ENCODE peak calls at places on chromosomes 1 and 21, in six cellular contexts. A, R, V, G, F and J are unnamed samples.
A peak's percentile ranks its signal among the peaks of the same experiment; 100 is the strongest.

GRCh38 chr1:229714964-229715603 is 89.0 kb downstream of the URB2 start:
- DNase-seq in A (peak; percentile 23), R (peak; percentile 32), V (no peak), G (peak; percentile 91), F (no peak), J (no peak)

GRCh38 chr1:215835951-215836350 is 268.8 kb downstream of the KCTD3 start:
- DNase-seq in A (no peak), R (no peak), V (no peak), G (no peak), F (no peak), J (no peak)

GRCh38 chr1:2472561-2473166 is 3.4 kb upstream of the PLCH2 start:
- DNase-seq in A (no peak), R (no peak), V (no peak), G (no peak), F (no peak), J (no peak)

GRCh38 chr1:26772687-26773086 is 15.1 kb upstream of the PIGV start:
- DNase-seq in A (no peak), R (peak; percentile 63), V (no peak), G (no peak), F (no peak), J (no peak)

GRCh38 chr1:205595435-205595834 is 36.4 kb downstream of the ELK4 start:
- DNase-seq in A (no peak), R (no peak), V (no peak), G (no peak), F (no peak), J (no peak)

GRCh38 chr1:66764994-66765578 is 12.8 kb downstream of the DYNLT5 start:
- DNase-seq in A (peak; percentile 75), R (peak; percentile 25), V (no peak), G (peak; percentile 48), F (no peak), J (peak; percentile 48)

GRCh38 chr1:43783671-43784205 is 76.4 kb downstream of the ST3GAL3 start:
- DNase-seq in A (no peak), R (peak; percentile 93), V (no peak), G (no peak), F (no peak), J (no peak)

GRCh38 chr1:67832737-67833594 is at the start of gene GNG12:
- DNase-seq in A (peak; percentile 28), R (peak; percentile 77), V (peak; percentile 82), G (peak; percentile 72), F (peak; percentile 86), J (no peak)

GRCh38 chr1:15215116-15215515 is 31.9 kb upstream of the FHAD1 start:
- DNase-seq in A (no peak), R (no peak), V (no peak), G (no peak), F (peak; percentile 61), J (no peak)

GRCh38 chr1:157240495-157241184 is 102.4 kb upstream of the ETV3 start:
- DNase-seq in A (no peak), R (no peak), V (no peak), G (peak; percentile 83), F (peak; percentile 87), J (no peak)

GRCh38 chr1:14968251-14968812 is 185.2 kb upstream of the TMEM51 start:
- DNase-seq in A (no peak), R (peak; percentile 90), V (no peak), G (no peak), F (no peak), J (no peak)

GRCh38 chr1:245686446-245687030 is 531.8 kb downstream of the KIF26B start:
- DNase-seq in A (no peak), R (no peak), V (peak; percentile 69), G (no peak), F (no peak), J (no peak)

GRCh38 chr1:116987256-116987555 is 14.4 kb upstream of the CD101 start:
- DNase-seq in A (peak; percentile 87), R (no peak), V (peak; percentile 85), G (peak; percentile 64), F (no peak), J (peak; percentile 80)

GRCh38 chr1:87968259-87968955 is 639.7 kb downstream of the LMO4 start:
- DNase-seq in A (no peak), R (no peak), V (no peak), G (no peak), F (no peak), J (no peak)

GRCh38 chr21:42563261-42564045 is 49.8 kb downstream of the SLC37A1 start:
- DNase-seq in A (no peak), R (peak; percentile 65), V (peak; percentile 57), G (peak; percentile 10), F (peak; percentile 48), J (no peak)

GRCh38 chr1:10341062-10341600 is 57.7 kb upstream of the PGD start:
- DNase-seq in A (no peak), R (peak; percentile 20), V (no peak), G (no peak), F (no peak), J (no peak)

GRCh38 chr1:48329489-48329888 is 107.0 kb downstream of the SLC5A9 start:
- DNase-seq in A (no peak), R (no peak), V (no peak), G (no peak), F (no peak), J (no peak)

GRCh38 chr1:30822966-30823581 is 65.5 kb upstream of the LAPTM5 start:
- DNase-seq in A (no peak), R (peak; percentile 44), V (no peak), G (no peak), F (no peak), J (no peak)

GRCh38 chr1:208332774-208333126 is 88.6 kb upstream of the PLXNA2 start:
- DNase-seq in A (no peak), R (no peak), V (no peak), G (no peak), F (no peak), J (no peak)

GRCh38 chr21:42653492-42654061 is at the start of gene PDE9A:
- DNase-seq in A (peak; percentile 37), R (no peak), V (peak; percentile 76), G (peak; percentile 45), F (peak; percentile 70), J (peak; percentile 13)

GRCh38 chr1:58432813-58433668 is 113.5 kb downstream of the OMA1 start:
- DNase-seq in A (no peak), R (peak; percentile 34), V (no peak), G (no peak), F (no peak), J (no peak)

GRCh38 chr1:60823151-60823550 is 259.2 kb upstream of the NFIA start:
- DNase-seq in A (no peak), R (no peak), V (no peak), G (no peak), F (no peak), J (no peak)

GRCh38 chr1:77031101-77031662 is 163.9 kb downstream of the ST6GALNAC5 start:
- DNase-seq in A (no peak), R (peak; percentile 59), V (no peak), G (no peak), F (no peak), J (no peak)

GRCh38 chr1:180231506-180232420 is 1.7 kb downstream of the LHX4 start:
- DNase-seq in A (peak; percentile 56), R (peak; percentile 65), V (no peak), G (no peak), F (no peak), J (no peak)

GRCh38 chr1:215056584-215056983 is 26.0 kb upstream of the KCNK2 start:
- DNase-seq in A (no peak), R (peak; percentile 42), V (no peak), G (no peak), F (no peak), J (no peak)

GRCh38 chr1:109314805-109315204 is 8.0 kb upstream of the MYBPHL start:
- DNase-seq in A (no peak), R (no peak), V (no peak), G (no peak), F (no peak), J (no peak)

DNA sequence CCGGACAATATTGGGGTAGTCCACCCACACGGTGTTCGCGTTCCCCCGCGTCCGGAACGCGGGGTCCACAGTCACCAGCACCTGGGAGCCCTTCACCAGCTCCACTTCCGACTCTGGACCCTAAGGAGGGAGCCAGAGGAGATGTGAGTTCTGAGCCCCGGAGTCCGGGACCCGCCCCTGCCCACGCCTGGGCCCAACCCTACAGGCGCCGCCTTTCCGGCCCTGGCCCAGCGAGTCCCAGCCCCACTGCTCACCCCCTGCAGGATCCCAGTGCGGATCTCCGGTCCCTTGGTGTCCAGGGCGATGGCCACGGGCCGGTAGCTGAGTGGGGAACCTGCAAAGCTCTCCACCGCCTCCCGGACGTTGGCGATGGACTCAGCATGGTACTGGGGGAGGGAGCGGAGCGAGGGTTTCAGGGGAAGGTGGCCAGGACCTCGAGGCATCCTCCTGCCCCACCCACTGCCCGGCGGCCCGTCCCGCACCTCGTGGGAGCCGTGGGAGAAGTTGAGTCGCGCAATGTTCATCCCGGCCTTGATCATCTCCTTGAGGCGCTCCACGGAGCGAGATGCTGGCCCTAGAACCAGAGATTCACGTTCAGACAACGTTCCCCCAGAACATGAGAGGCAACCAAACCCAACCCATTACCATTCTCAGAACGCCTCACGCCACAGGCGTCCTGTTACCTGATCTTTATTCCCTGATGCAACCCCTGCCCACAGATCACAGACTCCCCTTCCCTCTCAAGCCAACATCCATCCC is 5.9 kb downstream of the PKLR start:
- DNase-seq in A (no peak), R (no peak), V (peak; percentile 56), G (no peak), F (no peak), J (no peak)
- H3K4me3 ChIP-seq in A (no peak overlapping the region), R (no peak overlapping the region), V (no peak overlapping the region), G (no peak overlapping the region), F (no peak overlapping the region), J (no peak overlapping the region)

DNA sequence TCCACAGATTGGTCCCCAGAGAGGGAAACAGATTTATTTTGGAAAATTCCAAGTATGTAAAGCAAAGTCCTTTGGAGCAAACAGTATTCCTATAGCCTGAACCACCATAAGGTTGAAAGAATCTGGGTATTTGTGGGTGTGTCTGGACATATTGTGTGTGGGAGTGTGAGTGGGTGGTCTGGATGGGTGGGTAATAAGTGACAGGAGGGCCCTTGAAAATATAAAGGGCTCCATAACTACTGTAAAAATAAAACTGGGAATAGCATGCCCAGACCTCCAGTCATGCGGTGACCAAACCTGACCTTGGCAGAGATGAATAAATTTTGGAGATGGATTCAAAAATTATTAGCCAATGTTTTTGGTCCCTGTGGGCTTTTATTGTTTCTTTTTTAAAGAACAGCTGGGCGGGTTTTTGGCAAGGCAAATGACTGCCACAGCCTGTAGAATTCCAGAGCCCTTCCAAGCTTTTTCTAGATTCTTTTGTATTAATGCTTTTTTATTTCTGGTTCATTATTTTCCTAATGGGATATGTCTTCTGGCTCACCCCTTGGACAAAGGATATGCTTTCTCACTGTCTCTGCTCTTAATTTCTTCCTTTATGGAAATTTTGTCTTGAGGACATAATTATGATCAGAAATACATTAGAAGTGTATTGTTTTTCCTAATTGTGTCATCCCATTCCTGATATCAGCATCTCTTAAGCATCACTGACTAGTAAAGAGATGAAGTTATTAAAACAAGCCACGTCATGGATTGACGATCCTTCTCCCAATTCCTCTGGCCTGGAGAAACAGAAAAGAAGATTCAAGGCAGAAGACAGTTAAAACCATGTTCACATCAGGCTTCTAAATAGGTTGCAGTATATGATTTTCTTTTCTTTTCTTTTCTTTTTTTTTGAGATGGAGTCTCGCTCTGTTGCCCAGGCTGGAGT is 69.5 kb downstream of the NTMT2 start:
- DNase-seq in A (no peak), R (no peak), V (no peak), G (no peak), F (no peak), J (no peak)
- H3K27ac ChIP-seq in A (no peak overlapping the region), R (no peak overlapping the region), V (no peak overlapping the region), G (no peak overlapping the region), F (no peak overlapping the region), J (no peak overlapping the region)

GRCh38 chr1:237042892-237043576 is 1.1 kb downstream of the RYR2 start:
- DNase-seq in A (no peak), R (no peak), V (no peak), G (no peak), F (peak; percentile 63), J (no peak)
- H3K4me3 ChIP-seq in A (no peak overlapping the region), R (no peak overlapping the region), V (peak overlapping the region; percentile 40), G (no peak overlapping the region), F (peak overlapping the region; percentile 54), J (no peak overlapping the region)

GRCh38 chr1:164648211-164649080 is 89.5 kb downstream of the PBX1 start:
- DNase-seq in A (no peak), R (no peak), V (no peak), G (no peak), F (no peak), J (no peak)
- H3K27ac ChIP-seq in A (no peak overlapping the region), R (no peak overlapping the region), V (no peak overlapping the region), G (peak overlapping the region; percentile 67), F (no peak overlapping the region), J (no peak overlapping the region)